ENCODE peak calls at places on chromosomes 3 and 15, in seven cellular contexts. S is A549, F is Calu3, E is spleen, V is psoas muscle, Z is activated B cell treated with CpG ODN at 0.5 μM for 24 hours, R is AG10803. Q is an unnamed sample.

GRCh38 chr3:122975163-122975923 is 52.2 kb downstream of the SEMA5B start:
- DNase-seq in E (no peak), S (no peak), V (no peak), Z (no peak), F (no peak), R (peak; percentile 37), Q (no peak)

GRCh38 chr3:158489181-158489580 is 81.8 kb upstream of the MLF1 start:
- DNase-seq in R (no peak), E (no peak), Z (no peak), S (no peak), F (no peak), V (no peak), Q (no peak)

GRCh38 chr3:153639634-153640033 is 477.6 kb downstream of the RAP2B start:
- DNase-seq in S (no peak), V (no peak), R (no peak), E (no peak), Z (no peak), F (no peak), Q (no peak)

GRCh38 chr3:31880020-31880419 is 101.0 kb downstream of the OSBPL10 start:
- DNase-seq in V (no peak), S (peak; percentile 36), Z (no peak), E (no peak), R (peak; percentile 27), F (peak; percentile 18), Q (no peak)

GRCh38 chr15:93219859-93220258 is 130.8 kb upstream of the RGMA start:
- DNase-seq in Z (no peak), R (no peak), F (no peak), E (no peak), V (no peak), S (no peak), Q (no peak)

GRCh38 chr3:48403533-48404439 is 26.1 kb downstream of the PLXNB1 start:
- DNase-seq in R (no peak), F (no peak), Z (no peak), E (peak; percentile 77), V (peak; percentile 9), S (no peak), Q (no peak)

GRCh38 chr15:70243686-70244540 is 146.2 kb upstream of the TLE3 start:
- DNase-seq in Z (no peak), F (no peak), S (no peak), V (no peak), R (no peak), E (peak; percentile 61), Q (no peak)

GRCh38 chr3:134059680-134060560 is 30.2 kb upstream of the SLCO2A1 start:
- DNase-seq in Z (no peak), V (no peak), F (no peak), R (peak; percentile 41), S (no peak), E (peak; percentile 51), Q (no peak)

GRCh38 chr3:139173372-139174108 is 128.8 kb upstream of the PRR23C start:
- DNase-seq in E (no peak), Z (no peak), S (peak; percentile 2), R (peak; percentile 44), V (no peak), F (peak; percentile 19), Q (no peak)

GRCh38 chr3:65230251-65231140 is 542.7 kb upstream of the ADAMTS9 start:
- DNase-seq in R (no peak), E (no peak), Z (no peak), F (no peak), V (no peak), S (no peak), Q (no peak)
- TF ChIP-seq CTCF in R (no peak), E (no peak), Z (no peak), F (no peak), V (no peak), S (no peak), Q (no peak)

DNA sequence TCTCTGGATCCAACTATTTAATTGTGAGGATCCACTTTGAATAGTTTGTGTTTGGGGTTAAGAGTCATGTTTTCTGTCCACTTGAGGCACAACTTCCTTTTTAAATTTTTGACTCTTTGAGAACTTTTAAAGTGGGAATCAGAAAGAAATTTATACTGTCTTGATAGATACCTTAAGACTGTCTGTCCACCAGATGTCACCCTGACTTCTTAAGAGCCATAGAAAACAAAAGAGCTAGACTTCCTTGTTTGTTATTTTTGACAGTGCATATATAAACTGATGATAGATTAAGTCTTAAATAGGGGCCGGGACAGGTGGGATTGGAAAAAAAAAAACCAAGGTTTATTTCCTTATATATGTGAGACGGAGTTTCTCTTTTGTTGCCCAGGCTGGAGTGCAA is 52.1 kb upstream of the WDR72 start:
- DNase-seq in S (peak; percentile 70), F (no peak), R (peak; percentile 0), V (no peak), E (no peak), Z (no peak), Q (no peak)
- TF ChIP-seq CTCF in S (peak; percentile 51), F (no peak), R (no peak), V (no peak), E (no peak), Z (no peak), Q (peak; percentile 56)

DNA sequence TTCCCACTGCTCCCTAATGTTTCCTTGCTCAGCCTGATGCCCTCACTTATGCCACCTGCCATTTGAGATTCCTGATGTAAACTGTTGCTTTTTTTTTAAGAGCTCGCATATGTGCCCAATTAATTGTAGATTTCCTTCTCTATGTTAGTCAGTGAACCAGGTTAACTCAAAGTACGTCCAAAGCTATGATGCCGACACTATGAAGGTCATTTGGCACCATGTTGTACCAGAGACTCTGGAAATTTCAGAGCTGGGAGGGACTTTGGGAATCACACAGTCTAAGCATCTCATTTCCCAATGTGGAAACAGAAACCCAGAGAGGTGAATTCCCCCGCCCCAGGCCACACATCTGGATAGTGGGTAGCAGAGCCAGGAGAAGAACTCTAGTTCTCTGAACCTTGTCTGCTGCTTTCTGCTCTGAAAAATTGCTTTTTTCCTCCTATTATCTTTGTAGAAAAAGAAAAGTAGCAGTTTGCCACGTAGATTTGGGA is 38.5 kb upstream of the TNFAIP8L3 start:
- DNase-seq in V (no peak), R (no peak), S (no peak), F (no peak), Z (no peak), E (no peak), Q (no peak)
- TF ChIP-seq CTCF in V (no peak), R (no peak), S (no peak), F (no peak), Z (no peak), E (no peak), Q (no peak)

GRCh38 chr3:65914032-65914739 is 124.5 kb downstream of the MAGI1 start:
- DNase-seq in E (no peak), R (no peak), F (peak; percentile 37), Z (no peak), S (no peak), V (no peak), Q (no peak)
- TF ChIP-seq CTCF in E (no peak), R (peak; percentile 24), F (peak; percentile 12), Z (no peak), S (no peak), V (peak; percentile 9), Q (peak; percentile 9)

DNA sequence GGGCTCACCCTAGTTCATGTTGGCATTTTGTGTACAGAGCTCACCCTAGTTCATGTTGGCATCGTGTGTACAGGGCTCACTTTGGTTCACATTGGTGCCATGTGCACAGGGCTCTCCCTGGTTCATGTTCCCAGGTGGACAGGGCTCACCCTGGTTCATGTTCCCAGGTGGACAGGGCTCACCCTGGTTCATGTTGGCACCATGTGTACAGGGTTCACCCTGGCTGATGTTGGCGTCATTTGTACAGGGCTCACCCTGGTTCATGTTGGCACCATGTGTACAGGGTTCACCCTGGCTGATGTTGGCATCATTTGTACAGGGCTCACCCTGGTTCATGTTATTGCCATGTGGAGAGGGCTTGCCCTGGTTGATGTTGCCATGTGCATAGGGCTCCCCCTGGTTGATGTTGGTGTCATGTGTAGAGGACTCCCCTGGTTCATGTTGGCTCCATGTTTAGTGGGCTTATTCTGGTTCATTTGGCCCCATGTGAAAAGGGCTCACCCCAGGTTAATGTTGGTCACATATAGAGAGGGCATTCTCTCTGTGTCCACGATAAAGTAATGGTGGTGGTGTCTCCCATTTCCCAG is 31.7 kb upstream of the NR2C2 start:
- DNase-seq in F (peak; percentile 21), S (peak; percentile 20), E (no peak), Z (no peak), R (no peak), V (no peak), Q (no peak)
- TF ChIP-seq CTCF in F (no peak), S (no peak), E (no peak), Z (no peak), R (peak; percentile 14), V (peak; percentile 6), Q (peak; percentile 12)

DNA sequence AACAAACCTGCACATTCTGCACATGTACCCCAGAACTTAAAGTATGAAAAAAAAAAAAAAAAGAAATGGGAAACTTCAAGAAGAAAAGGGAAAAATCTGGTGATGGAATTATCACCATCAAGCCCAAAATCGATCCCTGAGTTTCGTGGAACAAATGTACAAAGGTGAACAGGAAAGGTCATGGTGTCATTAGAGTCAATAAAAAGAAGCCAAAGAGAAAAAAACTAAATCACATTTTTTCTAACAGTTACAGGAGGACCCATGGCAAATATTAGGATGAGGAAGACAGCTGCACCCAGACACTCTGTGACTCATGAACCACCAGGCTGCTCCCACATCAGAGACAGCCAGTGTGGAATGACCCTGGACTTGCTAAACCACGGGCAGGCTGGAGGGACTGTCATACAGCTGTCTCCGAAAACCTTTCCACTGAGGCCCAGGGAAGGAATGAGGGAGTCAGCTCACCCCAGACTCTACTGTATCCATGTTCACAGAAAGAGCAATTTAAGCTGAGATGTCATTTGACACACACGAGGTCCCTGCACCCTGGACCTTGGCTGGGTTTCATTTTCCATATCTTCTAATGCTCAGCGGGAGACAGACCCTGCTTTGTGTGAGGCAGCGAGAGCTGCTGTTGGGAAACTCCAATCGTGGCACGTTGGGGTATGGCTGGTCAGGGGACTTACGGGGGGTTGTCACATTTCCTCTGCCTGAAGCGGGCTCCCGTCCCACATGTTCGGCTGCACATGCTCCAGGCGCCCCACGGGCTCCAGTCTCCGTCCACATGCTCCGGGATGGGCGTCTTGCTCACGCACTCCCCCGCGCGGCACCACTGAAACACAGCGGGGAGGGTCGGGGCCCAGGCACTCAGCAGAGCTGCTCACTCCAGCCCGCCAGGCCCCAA is 210.2 kb downstream of the ADAMTS17 start:
- DNase-seq in F (peak; percentile 46), Z (no peak), S (peak; percentile 57), R (peak; percentile 18), V (no peak), E (no peak), Q (no peak)
- TF ChIP-seq CTCF in F (no peak), Z (no peak), S (peak; percentile 35), R (peak; percentile 20), V (peak; percentile 47), E (peak; percentile 20), Q (peak; percentile 35)

DNA sequence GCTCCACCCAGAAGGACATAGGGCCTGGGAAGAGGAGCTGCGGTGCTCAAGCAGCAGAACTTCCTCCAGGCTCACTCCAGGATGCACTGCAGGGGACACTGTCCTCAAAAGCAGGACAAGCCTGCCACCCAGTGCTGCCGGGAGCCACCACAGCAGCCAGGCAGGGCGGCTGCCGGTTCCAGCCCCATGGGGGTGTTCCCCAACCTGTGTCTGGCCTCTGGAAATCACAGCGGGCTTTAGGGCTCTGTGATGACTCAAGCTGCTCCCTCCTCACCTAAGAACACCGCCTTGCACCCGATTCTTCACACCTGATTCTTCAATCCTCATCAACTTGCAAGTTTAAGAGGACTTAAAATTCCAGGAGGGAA is 71.9 kb upstream of the SLC6A11 start:
- DNase-seq in S (peak; percentile 26), F (peak; percentile 35), V (no peak), R (no peak), E (no peak), Z (no peak), Q (no peak)
- TF ChIP-seq CTCF in S (peak; percentile 16), F (no peak), V (peak; percentile 6), R (no peak), E (no peak), Z (no peak), Q (peak; percentile 29)

GRCh38 chr15:97875513-97876285 is 84.8 kb upstream of the ARRDC4 start:
- DNase-seq in V (no peak), F (peak; percentile 85), S (peak; percentile 66), Z (no peak), E (no peak), R (peak; percentile 15), Q (no peak)
- TF ChIP-seq CTCF in V (no peak), F (peak; percentile 35), S (peak; percentile 22), Z (no peak), E (no peak), R (peak; percentile 9), Q (no peak)